ENCODE peak calls at places on chromosome 2, in nine cellular contexts. One of them, this sample, is unnamed.

GRCh38 chr2:216688731-216689360 is 6.5 kb downstream of the IGFBP5 start:
- DNase-seq in cardiac muscle cell: no peak
- DNase-seq in pancreas: no peak
- DNase-seq in CD4-positive, alpha-beta memory T cell: no peak
- DNase-seq in MM.1S: no peak
- DNase-seq in testis: no peak
- DNase-seq in BE2C: peak; percentile 58
- DNase-seq in lower lobe of right lung: no peak
- DNase-seq in GM23338: peak; percentile 24
- DNase-seq in this sample: no peak

GRCh38 chr2:10214179-10214578 is 88.5 kb upstream of the HPCAL1 start:
- DNase-seq in cardiac muscle cell: no peak
- DNase-seq in pancreas: no peak
- DNase-seq in CD4-positive, alpha-beta memory T cell: no peak
- DNase-seq in MM.1S: no peak
- DNase-seq in testis: no peak
- DNase-seq in BE2C: no peak
- DNase-seq in lower lobe of right lung: peak; percentile 30
- DNase-seq in GM23338: no peak
- DNase-seq in this sample: no peak

GRCh38 chr2:168119519-168120141 is 127.8 kb downstream of the STK39 start:
- DNase-seq in cardiac muscle cell: peak; percentile 74
- DNase-seq in pancreas: no peak
- DNase-seq in CD4-positive, alpha-beta memory T cell: peak; percentile 28
- DNase-seq in MM.1S: peak; percentile 71
- DNase-seq in testis: peak; percentile 28
- DNase-seq in BE2C: peak; percentile 27
- DNase-seq in lower lobe of right lung: no peak
- DNase-seq in GM23338: peak; percentile 90
- DNase-seq in this sample: peak; percentile 63

GRCh38 chr2:39435974-39436591 is 1.0 kb downstream of the MAP4K3 start:
- DNase-seq in cardiac muscle cell: peak; percentile 44
- DNase-seq in pancreas: peak; percentile 24
- DNase-seq in CD4-positive, alpha-beta memory T cell: no peak
- DNase-seq in MM.1S: peak; percentile 18
- DNase-seq in testis: peak; percentile 63
- DNase-seq in BE2C: no peak
- DNase-seq in lower lobe of right lung: no peak
- DNase-seq in GM23338: no peak
- DNase-seq in this sample: no peak

GRCh38 chr2:223626713-223627112 is 24.6 kb upstream of the SCG2 start:
- DNase-seq in cardiac muscle cell: no peak
- DNase-seq in pancreas: no peak
- DNase-seq in CD4-positive, alpha-beta memory T cell: no peak
- DNase-seq in MM.1S: no peak
- DNase-seq in testis: no peak
- DNase-seq in BE2C: no peak
- DNase-seq in lower lobe of right lung: no peak
- DNase-seq in GM23338: no peak
- DNase-seq in this sample: no peak

GRCh38 chr2:85064927-85065630 is 68.1 kb upstream of the TCF7L1 start:
- DNase-seq in cardiac muscle cell: no peak
- DNase-seq in pancreas: no peak
- DNase-seq in CD4-positive, alpha-beta memory T cell: no peak
- DNase-seq in MM.1S: no peak
- DNase-seq in testis: no peak
- DNase-seq in BE2C: peak; percentile 43
- DNase-seq in lower lobe of right lung: no peak
- DNase-seq in GM23338: peak; percentile 57
- DNase-seq in this sample: peak; percentile 84

GRCh38 chr2:214169736-214170135 is 241.1 kb upstream of the VWC2L start:
- DNase-seq in cardiac muscle cell: no peak
- DNase-seq in pancreas: no peak
- DNase-seq in CD4-positive, alpha-beta memory T cell: no peak
- DNase-seq in MM.1S: no peak
- DNase-seq in testis: no peak
- DNase-seq in BE2C: no peak
- DNase-seq in lower lobe of right lung: no peak
- DNase-seq in GM23338: no peak
- DNase-seq in this sample: no peak

GRCh38 chr2:201130524-201131186 is 14.7 kb downstream of the CFLAR start:
- DNase-seq in cardiac muscle cell: no peak
- DNase-seq in pancreas: no peak
- DNase-seq in CD4-positive, alpha-beta memory T cell: peak; percentile 55
- DNase-seq in MM.1S: no peak
- DNase-seq in testis: no peak
- DNase-seq in BE2C: no peak
- DNase-seq in lower lobe of right lung: no peak
- DNase-seq in GM23338: peak; percentile 49
- DNase-seq in this sample: no peak

GRCh38 chr2:3654031-3654430 is 4.0 kb upstream of the ALLC start:
- DNase-seq in cardiac muscle cell: no peak
- DNase-seq in pancreas: no peak
- DNase-seq in CD4-positive, alpha-beta memory T cell: no peak
- DNase-seq in MM.1S: no peak
- DNase-seq in testis: no peak
- DNase-seq in BE2C: no peak
- DNase-seq in lower lobe of right lung: no peak
- DNase-seq in GM23338: no peak
- DNase-seq in this sample: no peak

GRCh38 chr2:234111523-234111922 is 61.0 kb downstream of the SPP2 start:
- DNase-seq in cardiac muscle cell: no peak
- DNase-seq in pancreas: no peak
- DNase-seq in CD4-positive, alpha-beta memory T cell: no peak
- DNase-seq in MM.1S: no peak
- DNase-seq in testis: no peak
- DNase-seq in BE2C: no peak
- DNase-seq in lower lobe of right lung: no peak
- DNase-seq in GM23338: no peak
- DNase-seq in this sample: no peak

GRCh38 chr2:44972771-44973535 is 31.5 kb downstream of the SIX3 start:
- DNase-seq in cardiac muscle cell: no peak
- DNase-seq in pancreas: no peak
- DNase-seq in CD4-positive, alpha-beta memory T cell: no peak
- DNase-seq in MM.1S: no peak
- DNase-seq in testis: no peak
- DNase-seq in BE2C: peak; percentile 61
- DNase-seq in lower lobe of right lung: no peak
- DNase-seq in GM23338: no peak
- DNase-seq in this sample: peak; percentile 65

GRCh38 chr2:159712194-159712928 is at the start of gene MARCHF7:
- DNase-seq in cardiac muscle cell: peak; percentile 97
- DNase-seq in pancreas: peak; percentile 97
- DNase-seq in CD4-positive, alpha-beta memory T cell: peak; percentile 100
- DNase-seq in MM.1S: peak; percentile 96
- DNase-seq in testis: peak; percentile 96
- DNase-seq in BE2C: peak; percentile 94
- DNase-seq in lower lobe of right lung: peak; percentile 97
- DNase-seq in GM23338: peak; percentile 96
- DNase-seq in this sample: peak; percentile 99

GRCh38 chr2:159497256-159497655 is 119.1 kb downstream of the BAZ2B start:
- DNase-seq in cardiac muscle cell: no peak
- DNase-seq in pancreas: no peak
- DNase-seq in CD4-positive, alpha-beta memory T cell: no peak
- DNase-seq in MM.1S: peak; percentile 46
- DNase-seq in testis: no peak
- DNase-seq in BE2C: no peak
- DNase-seq in lower lobe of right lung: no peak
- DNase-seq in GM23338: no peak
- DNase-seq in this sample: no peak

GRCh38 chr2:28951910-28952805 is 28.9 kb upstream of the TOGARAM2 start:
- DNase-seq in cardiac muscle cell: no peak
- DNase-seq in pancreas: no peak
- DNase-seq in CD4-positive, alpha-beta memory T cell: no peak
- DNase-seq in MM.1S: no peak
- DNase-seq in testis: peak; percentile 63
- DNase-seq in BE2C: no peak
- DNase-seq in lower lobe of right lung: no peak
- DNase-seq in GM23338: peak; percentile 31
- DNase-seq in this sample: no peak

GRCh38 chr2:107064750-107065149 is 178.8 kb upstream of the ST6GAL2 start:
- DNase-seq in cardiac muscle cell: no peak
- DNase-seq in pancreas: no peak
- DNase-seq in CD4-positive, alpha-beta memory T cell: no peak
- DNase-seq in MM.1S: no peak
- DNase-seq in testis: no peak
- DNase-seq in BE2C: no peak
- DNase-seq in lower lobe of right lung: no peak
- DNase-seq in GM23338: no peak
- DNase-seq in this sample: no peak

GRCh38 chr2:136128905-136129304 is 11.0 kb upstream of the CXCR4 start:
- DNase-seq in cardiac muscle cell: no peak
- DNase-seq in pancreas: no peak
- DNase-seq in CD4-positive, alpha-beta memory T cell: no peak
- DNase-seq in MM.1S: no peak
- DNase-seq in testis: no peak
- DNase-seq in BE2C: no peak
- DNase-seq in lower lobe of right lung: no peak
- DNase-seq in GM23338: peak; percentile 24
- DNase-seq in this sample: no peak

GRCh38 chr2:84451579-84451978 is 7.5 kb downstream of the SUCLG1 start:
- DNase-seq in cardiac muscle cell: no peak
- DNase-seq in pancreas: no peak
- DNase-seq in CD4-positive, alpha-beta memory T cell: no peak
- DNase-seq in MM.1S: no peak
- DNase-seq in testis: no peak
- DNase-seq in BE2C: no peak
- DNase-seq in lower lobe of right lung: no peak
- DNase-seq in GM23338: no peak
- DNase-seq in this sample: no peak

GRCh38 chr2:37506407-37507068 is 162.1 kb downstream of the QPCT start:
- DNase-seq in cardiac muscle cell: peak; percentile 86
- DNase-seq in pancreas: no peak
- DNase-seq in CD4-positive, alpha-beta memory T cell: no peak
- DNase-seq in MM.1S: no peak
- DNase-seq in testis: no peak
- DNase-seq in BE2C: peak; percentile 49
- DNase-seq in lower lobe of right lung: no peak
- DNase-seq in GM23338: no peak
- DNase-seq in this sample: no peak

GRCh38 chr2:128311216-128311754 is 7.4 kb downstream of the HS6ST1 start:
- DNase-seq in cardiac muscle cell: no peak
- DNase-seq in pancreas: no peak
- DNase-seq in CD4-positive, alpha-beta memory T cell: no peak
- DNase-seq in MM.1S: no peak
- DNase-seq in testis: peak; percentile 9
- DNase-seq in BE2C: no peak
- DNase-seq in lower lobe of right lung: no peak
- DNase-seq in GM23338: no peak
- DNase-seq in this sample: peak; percentile 41
- H3K4me1 ChIP-seq in cardiac muscle cell: peaks cover 12% of the 10 kb centered on the region
- H3K4me1 ChIP-seq in pancreas: peaks cover 47% of the 10 kb centered on the region
- H3K4me1 ChIP-seq in CD4-positive, alpha-beta memory T cell: peaks cover 19% of the 10 kb centered on the region
- H3K4me1 ChIP-seq in MM.1S: no peaks in the 10 kb centered on the region
- H3K4me1 ChIP-seq in testis: peaks cover 85% of the 10 kb centered on the region
- H3K4me1 ChIP-seq in BE2C: no peaks in the 10 kb centered on the region
- H3K4me1 ChIP-seq in lower lobe of right lung: peaks cover 79% of the 10 kb centered on the region
- H3K4me1 ChIP-seq in GM23338: peaks cover 20% of the 10 kb centered on the region
- H3K4me1 ChIP-seq in this sample: peaks cover 52% of the 10 kb centered on the region

DNA sequence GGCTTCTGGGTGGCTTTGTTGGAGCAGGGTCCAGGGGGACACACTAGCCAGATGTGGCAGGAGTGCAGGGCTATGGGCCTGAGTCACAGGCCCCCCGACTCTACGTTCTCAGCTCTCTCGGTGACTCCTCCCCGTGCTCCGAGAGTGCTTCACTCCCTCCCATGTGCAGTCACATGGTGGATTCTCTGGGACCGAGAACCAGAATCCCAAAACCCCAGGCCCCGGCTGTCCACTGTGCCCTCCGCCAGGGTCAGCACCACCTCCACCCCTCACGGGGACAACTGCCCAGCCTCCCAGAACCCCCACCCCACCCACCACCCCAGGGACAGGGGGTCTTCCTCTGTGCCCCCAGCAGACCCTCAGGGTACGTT is 4.2 kb downstream of the RAMP1 start:
- DNase-seq in cardiac muscle cell: no peak
- DNase-seq in pancreas: no peak
- DNase-seq in CD4-positive, alpha-beta memory T cell: no peak
- DNase-seq in MM.1S: no peak
- DNase-seq in testis: no peak
- DNase-seq in BE2C: no peak
- DNase-seq in lower lobe of right lung: no peak
- DNase-seq in GM23338: no peak
- DNase-seq in this sample: no peak
- H3K4me1 ChIP-seq in cardiac muscle cell: no peaks in the 10 kb centered on the region
- H3K4me1 ChIP-seq in pancreas: peaks cover 52% of the 10 kb centered on the region
- H3K4me1 ChIP-seq in CD4-positive, alpha-beta memory T cell: peaks cover 11% of the 10 kb centered on the region
- H3K4me1 ChIP-seq in MM.1S: no peaks in the 10 kb centered on the region
- H3K4me1 ChIP-seq in testis: peaks cover 8% of the 10 kb centered on the region
- H3K4me1 ChIP-seq in BE2C: peaks cover 36% of the 10 kb centered on the region
- H3K4me1 ChIP-seq in lower lobe of right lung: peaks cover 14% of the 10 kb centered on the region
- H3K4me1 ChIP-seq in GM23338: peaks cover 4% of the 10 kb centered on the region
- H3K4me1 ChIP-seq in this sample: no peaks in the 10 kb centered on the region

GRCh38 chr2:190887089-190887488 is 6.5 kb downstream of the GLS start:
- DNase-seq in cardiac muscle cell: no peak
- DNase-seq in pancreas: no peak
- DNase-seq in CD4-positive, alpha-beta memory T cell: no peak
- DNase-seq in MM.1S: no peak
- DNase-seq in testis: no peak
- DNase-seq in BE2C: no peak
- DNase-seq in lower lobe of right lung: no peak
- DNase-seq in GM23338: no peak
- DNase-seq in this sample: no peak

GRCh38 chr2:190889175-190889943 is 8.7 kb downstream of the GLS start:
- DNase-seq in cardiac muscle cell: no peak
- DNase-seq in pancreas: no peak
- DNase-seq in CD4-positive, alpha-beta memory T cell: no peak
- DNase-seq in MM.1S: no peak
- DNase-seq in testis: no peak
- DNase-seq in BE2C: no peak
- DNase-seq in lower lobe of right lung: no peak
- DNase-seq in GM23338: no peak
- DNase-seq in this sample: no peak

GRCh38 chr2:190891370-190891769 is 10.7 kb downstream of the GLS start:
- DNase-seq in cardiac muscle cell: no peak
- DNase-seq in pancreas: no peak
- DNase-seq in CD4-positive, alpha-beta memory T cell: no peak
- DNase-seq in MM.1S: no peak
- DNase-seq in testis: no peak
- DNase-seq in BE2C: no peak
- DNase-seq in lower lobe of right lung: no peak
- DNase-seq in GM23338: no peak
- DNase-seq in this sample: no peak

GRCh38 chr2:190891913-190892312 is 11.3 kb downstream of the GLS start:
- DNase-seq in cardiac muscle cell: no peak
- DNase-seq in pancreas: no peak
- DNase-seq in CD4-positive, alpha-beta memory T cell: no peak
- DNase-seq in MM.1S: no peak
- DNase-seq in testis: no peak
- DNase-seq in BE2C: no peak
- DNase-seq in lower lobe of right lung: no peak
- DNase-seq in GM23338: no peak
- DNase-seq in this sample: no peak

GRCh38 chr2:190888449-190888848 is 7.8 kb downstream of the GLS start:
- DNase-seq in cardiac muscle cell: no peak
- DNase-seq in pancreas: no peak
- DNase-seq in CD4-positive, alpha-beta memory T cell: no peak
- DNase-seq in MM.1S: no peak
- DNase-seq in testis: no peak
- DNase-seq in BE2C: no peak
- DNase-seq in lower lobe of right lung: no peak
- DNase-seq in GM23338: no peak
- DNase-seq in this sample: no peak
- H3K4me1 ChIP-seq in cardiac muscle cell: peaks cover 34% of the 10 kb centered on the region
- H3K4me1 ChIP-seq in pancreas: peaks cover 58% of the 10 kb centered on the region
- H3K4me1 ChIP-seq in CD4-positive, alpha-beta memory T cell: peaks cover 98% of the 10 kb centered on the region
- H3K4me1 ChIP-seq in MM.1S: peaks cover 31% of the 10 kb centered on the region
- H3K4me1 ChIP-seq in testis: peaks cover 9% of the 10 kb centered on the region
- H3K4me1 ChIP-seq in BE2C: peaks cover 11% of the 10 kb centered on the region
- H3K4me1 ChIP-seq in lower lobe of right lung: peaks cover 94% of the 10 kb centered on the region
- H3K4me1 ChIP-seq in GM23338: peaks cover 49% of the 10 kb centered on the region
- H3K4me1 ChIP-seq in this sample: peaks cover 6% of the 10 kb centered on the region

GRCh38 chr2:226776104-226776503 is 23.5 kb downstream of the IRS1 start:
- DNase-seq in cardiac muscle cell: no peak
- DNase-seq in pancreas: no peak
- DNase-seq in CD4-positive, alpha-beta memory T cell: no peak
- DNase-seq in MM.1S: no peak
- DNase-seq in testis: no peak
- DNase-seq in BE2C: no peak
- DNase-seq in lower lobe of right lung: no peak
- DNase-seq in GM23338: no peak
- DNase-seq in this sample: no peak
- H3K4me1 ChIP-seq in cardiac muscle cell: peaks cover 37% of the 10 kb centered on the region
- H3K4me1 ChIP-seq in pancreas: peaks cover 22% of the 10 kb centered on the region
- H3K4me1 ChIP-seq in CD4-positive, alpha-beta memory T cell: peaks cover 22% of the 10 kb centered on the region
- H3K4me1 ChIP-seq in MM.1S: peaks cover 34% of the 10 kb centered on the region
- H3K4me1 ChIP-seq in testis: no peaks in the 10 kb centered on the region
- H3K4me1 ChIP-seq in BE2C: no peaks in the 10 kb centered on the region
- H3K4me1 ChIP-seq in lower lobe of right lung: peaks cover 29% of the 10 kb centered on the region
- H3K4me1 ChIP-seq in GM23338: peaks cover 32% of the 10 kb centered on the region
- H3K4me1 ChIP-seq in this sample: no peaks in the 10 kb centered on the region

This sample was measured in endodermal cell.